ENCODE peak calls at places on chromosomes 12 and 14, in five cellular contexts. E is brain microvascular endothelial cell, Z is tibial nerve, R is body of pancreas, D is tibial artery. H is an unnamed sample. For H3K36me3, the result is how much of the 10 kb centered on the place peaks cover.

GRCh38 chr12:67772276-67773169 is 124.0 kb downstream of the DYRK2 start:
- DNase-seq in E (peak), Z (no peak), R (no peak), D (no peak), H (no peak)

GRCh38 chr12:75644472-75645072 is 133.2 kb upstream of the KRR1 start:
- DNase-seq in E (no peak), Z (no peak), R (no peak), D (no peak), H (no peak)

GRCh38 chr14:101019541-101019940 is 116.0 kb upstream of the RTL1 start:
- DNase-seq in E (no peak), Z (no peak), R (peak), D (no peak), H (no peak)

GRCh38 chr12:2129076-2129475 is 76.3 kb downstream of the CACNA1C start:
- DNase-seq in E (no peak), Z (no peak), R (no peak), D (no peak), H (no peak)

GRCh38 chr12:47718531-47718930 is 6.8 kb downstream of the ENDOU start:
- DNase-seq in E (no peak), Z (no peak), R (no peak), D (no peak), H (no peak)

GRCh38 chr14:67285876-67286452 is 44.7 kb downstream of the PALS1 start:
- DNase-seq in E (no peak), Z (no peak), R (no peak), D (no peak), H (no peak)

GRCh38 chr12:2481951-2482350 is 312.8 kb upstream of the FKBP4 start:
- DNase-seq in E (no peak), Z (no peak), R (no peak), D (no peak), H (no peak)

GRCh38 chr14:75176142-75176820 is at the start of gene TMED10:
- DNase-seq in E (peak), Z (peak), R (peak), D (peak), H (no peak)

GRCh38 chr12:102965281-102966155 is 8.0 kb downstream of the ASCL1 start:
- DNase-seq in E (no peak), Z (no peak), R (no peak), D (no peak), H (no peak)

GRCh38 chr12:32312049-32312670 is 87.2 kb upstream of the FGD4 start:
- DNase-seq in E (peak), Z (no peak), R (no peak), D (no peak), H (peak)

GRCh38 chr12:95624544-95624943 is 73.3 kb upstream of the USP44 start:
- DNase-seq in E (peak), Z (no peak), R (no peak), D (no peak), H (peak)

GRCh38 chr14:30210630-30211029 is 283.0 kb upstream of the PRKD1 start:
- DNase-seq in E (no peak), Z (no peak), R (no peak), D (no peak), H (no peak)

GRCh38 chr12:27797301-27798025 is 17.4 kb upstream of the MANSC4 start:
- DNase-seq in E (no peak), Z (no peak), R (no peak), D (no peak), H (no peak)

GRCh38 chr12:29317556-29318363 is 63.2 kb downstream of the ERGIC2 start:
- DNase-seq in E (peak), Z (no peak), R (no peak), D (peak), H (peak)

GRCh38 chr14:71933026-71933587 is 878 bp downstream of the RGS6 start:
- DNase-seq in E (no peak), Z (no peak), R (no peak), D (no peak), H (no peak)

GRCh38 chr14:105944632-105945610 is 418.5 kb downstream of the TMEM121 start:
- DNase-seq in E (no peak), Z (peak), R (peak), D (no peak), H (no peak)

GRCh38 chr14:106129274-106129673 is 602.9 kb downstream of the TMEM121 start:
- DNase-seq in E (no peak), Z (no peak), R (no peak), D (no peak), H (no peak)

GRCh38 chr12:125249932-125250331 is 184.7 kb downstream of the AACS start:
- DNase-seq in E (no peak), Z (no peak), R (no peak), D (no peak), H (no peak)

GRCh38 chr12:127619869-127620769 is 646.9 kb upstream of the TMEM132C start:
- DNase-seq in E (no peak), Z (no peak), R (no peak), D (no peak), H (no peak)

GRCh38 chr12:48063530-48063929 is 42.3 kb downstream of the SENP1 start:
- DNase-seq in E (no peak), Z (no peak), R (no peak), D (no peak), H (no peak)

GRCh38 chr14:23513466-23514008 is 38.0 kb downstream of the ZFHX2 start:
- DNase-seq in E (no peak), Z (no peak), R (no peak), D (no peak), H (no peak)

GRCh38 chr14:83559721-83560120 is 1970.2 kb upstream of the FLRT2 start:
- DNase-seq in E (peak), Z (no peak), R (no peak), D (no peak), H (no peak)

GRCh38 chr12:5694759-5695409 is 250.2 kb downstream of the ANO2 start:
- DNase-seq in E (no peak), Z (no peak), R (no peak), D (no peak), H (no peak)

GRCh38 chr14:93042968-93043940 is 72.5 kb downstream of the ITPK1 start:
- DNase-seq in E (peak), Z (no peak), R (peak), D (peak), H (no peak)

GRCh38 chr14:39322807-39323206 is 89.1 kb downstream of the MIA2 start:
- DNase-seq in E (no peak), Z (no peak), R (no peak), D (no peak), H (no peak)

GRCh38 chr14:61484011-61484410 is 162.6 kb downstream of the PRKCH start:
- DNase-seq in E (no peak), Z (no peak), R (no peak), D (no peak), H (no peak)

GRCh38 chr12:115023898-115024297 is 339.9 kb upstream of the TBX3 start:
- DNase-seq in E (no peak), Z (no peak), R (no peak), D (no peak), H (no peak)

GRCh38 chr14:59321184-59321952 is 132.9 kb downstream of the DAAM1 start:
- DNase-seq in E (peak), Z (no peak), R (no peak), D (no peak), H (peak)

GRCh38 chr14:64990291-64990690 is 3.6 kb downstream of the FNTB start:
- DNase-seq in E (no peak), Z (no peak), R (no peak), D (no peak), H (no peak)

GRCh38 chr14:22780941-22781605 is 14.6 kb downstream of the OXA1L start:
- DNase-seq in E (no peak), Z (no peak), R (no peak), D (no peak), H (no peak)

GRCh38 chr12:92199846-92200576 is 54.4 kb upstream of the BTG1 start:
- DNase-seq in E (no peak), Z (no peak), R (no peak), D (no peak), H (no peak)

GRCh38 chr12:89098390-89099102 is 253.8 kb downstream of the DUSP6 start:
- DNase-seq in E (peak), Z (no peak), R (no peak), D (no peak), H (no peak)

GRCh38 chr14:46344327-46344937 is 307.1 kb downstream of the RPL10L start:
- DNase-seq in E (peak), Z (no peak), R (no peak), D (no peak), H (no peak)
- TF ChIP-seq CTCF in E (peak), Z (no peak), R (peak), D (no peak), H (peak)

GRCh38 chr14:37143500-37143874 is 28.9 kb downstream of the SLC25A21 start:
- DNase-seq in E (no peak), Z (no peak), R (no peak), D (no peak), H (no peak)
- H3K4me3 ChIP-seq in E (no peak), Z (no peak), R (no peak), D (no peak), H (no peak)

DNA sequence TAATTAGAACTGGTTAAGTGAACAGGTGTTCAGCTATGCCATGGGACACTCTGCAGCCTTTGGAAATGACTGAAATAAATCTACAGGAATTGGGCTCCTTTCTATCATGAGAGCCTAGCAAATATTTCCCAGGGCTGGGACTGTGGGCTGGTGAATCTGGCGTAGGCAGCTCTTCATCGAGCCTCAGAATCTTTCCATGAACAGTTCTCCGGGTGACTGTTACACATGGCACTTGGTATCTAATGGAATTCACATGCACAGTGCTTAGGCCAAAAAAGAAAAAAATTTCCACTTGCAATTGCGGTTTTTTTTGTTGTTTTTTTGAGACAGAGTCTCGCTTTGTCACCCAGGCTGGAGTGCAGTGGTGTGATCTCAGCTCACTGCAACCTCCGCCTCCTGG is 32.1 kb downstream of the PRKAB1 start:
- DNase-seq in E (no peak), Z (no peak), R (no peak), D (no peak), H (no peak)
- H3K36me3 ChIP-seq in E (under half), Z (half or more), R (under half), D (under half), H (under half)

DNA sequence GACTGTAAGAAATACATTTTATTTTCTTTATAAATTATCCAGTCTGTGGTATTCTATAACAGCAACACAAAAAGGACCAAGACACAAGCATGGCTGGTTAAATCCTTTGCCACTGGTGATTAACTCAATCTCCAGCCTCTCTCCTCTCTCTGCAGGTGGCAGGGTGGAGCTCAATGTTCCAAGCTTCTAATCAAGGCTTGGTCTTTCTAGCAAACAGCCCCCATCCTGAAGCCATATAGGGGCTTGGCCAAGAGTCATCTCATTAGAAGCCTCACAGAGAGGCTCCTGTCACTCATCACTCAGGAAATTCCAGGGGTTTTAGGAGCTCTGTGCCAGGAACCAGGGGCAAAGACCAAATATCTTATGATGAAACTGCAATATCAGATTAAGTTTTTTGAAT is 12.0 kb downstream of the C12orf75 start:
- DNase-seq in E (no peak), Z (no peak), R (no peak), D (no peak), H (no peak)
- TF ChIP-seq CTCF in E (no peak), Z (no peak), R (no peak), D (no peak), H (no peak)

GRCh38 chr12:54950071-54950727 is 34.4 kb downstream of the TESPA1 start:
- DNase-seq in E (no peak), Z (no peak), R (no peak), D (no peak), H (no peak)

GRCh38 chr12:54945082-54945481 is 39.5 kb downstream of the TESPA1 start:
- DNase-seq in E (no peak), Z (no peak), R (no peak), D (no peak), H (no peak)

GRCh38 chr12:54949041-54949721 is 35.4 kb downstream of the TESPA1 start:
- DNase-seq in E (no peak), Z (no peak), R (no peak), D (no peak), H (no peak)

DNA sequence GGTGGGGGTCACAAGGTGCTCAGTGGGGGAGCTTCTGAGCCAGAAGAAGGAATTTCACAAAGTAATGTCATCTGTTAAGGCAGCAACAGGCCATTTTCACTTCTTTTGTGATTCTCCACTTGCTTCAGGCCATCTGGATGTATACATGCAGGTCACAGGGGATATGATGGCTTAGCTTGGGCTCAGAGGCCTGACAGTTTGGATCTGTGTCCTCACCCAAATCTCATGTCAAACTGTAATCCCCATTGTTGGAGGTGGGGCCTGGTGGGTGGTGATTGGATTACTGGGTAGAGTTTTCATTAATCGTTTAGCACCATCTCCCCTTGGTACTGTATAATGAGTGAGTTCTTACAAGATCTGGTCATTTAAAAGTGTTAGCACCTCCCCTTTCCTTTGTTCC is 36.4 kb downstream of the TESPA1 start:
- DNase-seq in E (no peak), Z (no peak), R (no peak), D (no peak), H (no peak)
- H3K4me3 ChIP-seq in E (no peak), Z (no peak), R (no peak), D (no peak), H (no peak)

GRCh38 chr14:50425105-50425504 is 28.4 kb upstream of the CDKL1 start:
- DNase-seq in E (no peak), Z (no peak), R (no peak), D (no peak), H (no peak)
- H3K36me3 ChIP-seq in E (under half), Z (half or more), R (under half), D (under half), H (under half)

GRCh38 chr12:868722-869121 is 80.8 kb downstream of the RAD52 start:
- DNase-seq in E (no peak), Z (no peak), R (no peak), D (no peak), H (no peak)
- TF ChIP-seq CTCF in E (peak), Z (no peak), R (no peak), D (no peak), H (no peak)